ENCODE peak calls at places on chromosome 12, in seven cellular contexts. J, X, E, D, W, Z and Q are unnamed samples. For H3K27me3, the result is how much of the 10 kb centered on the place peaks cover.

GRCh38 chr12:76670776-76671175 is 93.1 kb upstream of the ZDHHC17 start:
- DNase-seq in J (no peak), X (no peak), E (no peak), D (no peak), W (no peak), Z (no peak), Q (no peak)

GRCh38 chr12:75910452-75910722 is 121.2 kb downstream of the PHLDA1 start:
- DNase-seq in J (no peak), X (no peak), E (no peak), D (no peak), W (no peak), Z (no peak), Q (no peak)

GRCh38 chr12:102959391-102959790 is 1.9 kb downstream of the ASCL1 start:
- DNase-seq in J (no peak), X (no peak), E (no peak), D (no peak), W (no peak), Z (no peak), Q (no peak)

GRCh38 chr12:53324113-53324778 is 2.8 kb upstream of the AAAS start:
- DNase-seq in J (peak), X (peak), E (peak), D (peak), W (no peak), Z (no peak), Q (no peak)

GRCh38 chr12:43882578-43883178 is 46.8 kb downstream of the TMEM117 start:
- DNase-seq in J (peak), X (no peak), E (no peak), D (no peak), W (no peak), Z (no peak), Q (no peak)

GRCh38 chr12:65464930-65465329 is 186.4 kb downstream of the MSRB3 start:
- DNase-seq in J (no peak), X (no peak), E (no peak), D (no peak), W (no peak), Z (no peak), Q (no peak)

GRCh38 chr12:54020587-54020969 is 7.7 kb upstream of the HOXC6 start:
- DNase-seq in J (no peak), X (no peak), E (no peak), D (no peak), W (no peak), Z (no peak), Q (no peak)

GRCh38 chr12:121628536-121628935 is 2.2 kb downstream of the ORAI1 start:
- DNase-seq in J (no peak), X (no peak), E (no peak), D (no peak), W (no peak), Z (no peak), Q (no peak)

GRCh38 chr12:22443379-22444316 is 100.7 kb downstream of the C2CD5 start:
- DNase-seq in J (peak), X (peak), E (peak), D (peak), W (peak), Z (peak), Q (no peak)

GRCh38 chr12:99380701-99381100 is 266.9 kb upstream of the GARIN6 start:
- DNase-seq in J (no peak), X (no peak), E (no peak), D (no peak), W (no peak), Z (no peak), Q (no peak)

GRCh38 chr12:31783996-31784645 is 55.3 kb upstream of the AMN1 start:
- DNase-seq in J (no peak), X (no peak), E (no peak), D (no peak), W (no peak), Z (no peak), Q (no peak)

GRCh38 chr12:9787340-9787737 is 26.6 kb upstream of the CD69 start:
- DNase-seq in J (no peak), X (no peak), E (no peak), D (no peak), W (no peak), Z (no peak), Q (no peak)

GRCh38 chr12:69821441-69822204 is 3.4 kb upstream of the MYRFL start:
- DNase-seq in J (no peak), X (no peak), E (no peak), D (no peak), W (no peak), Z (no peak), Q (no peak)

GRCh38 chr12:116628989-116629388 is 69.8 kb downstream of the MAP1LC3B2 start:
- DNase-seq in J (no peak), X (no peak), E (no peak), D (no peak), W (no peak), Z (no peak), Q (no peak)

GRCh38 chr12:27524489-27524835 is 456 bp downstream of the PPFIBP1 start:
- DNase-seq in J (no peak), X (no peak), E (no peak), D (no peak), W (no peak), Z (no peak), Q (no peak)

GRCh38 chr12:100706029-100706428 is 88.5 kb upstream of the ANO4 start:
- DNase-seq in J (no peak), X (no peak), E (no peak), D (no peak), W (no peak), Z (no peak), Q (no peak)

GRCh38 chr12:130141105-130141504 is 21.2 kb upstream of the FZD10 start:
- DNase-seq in J (no peak), X (no peak), E (no peak), D (no peak), W (no peak), Z (no peak), Q (no peak)
- H3K27me3 ChIP-seq in J (under half), X (under half), E (under half), D (under half), W (under half), Z (under half), Q (under half)

DNA sequence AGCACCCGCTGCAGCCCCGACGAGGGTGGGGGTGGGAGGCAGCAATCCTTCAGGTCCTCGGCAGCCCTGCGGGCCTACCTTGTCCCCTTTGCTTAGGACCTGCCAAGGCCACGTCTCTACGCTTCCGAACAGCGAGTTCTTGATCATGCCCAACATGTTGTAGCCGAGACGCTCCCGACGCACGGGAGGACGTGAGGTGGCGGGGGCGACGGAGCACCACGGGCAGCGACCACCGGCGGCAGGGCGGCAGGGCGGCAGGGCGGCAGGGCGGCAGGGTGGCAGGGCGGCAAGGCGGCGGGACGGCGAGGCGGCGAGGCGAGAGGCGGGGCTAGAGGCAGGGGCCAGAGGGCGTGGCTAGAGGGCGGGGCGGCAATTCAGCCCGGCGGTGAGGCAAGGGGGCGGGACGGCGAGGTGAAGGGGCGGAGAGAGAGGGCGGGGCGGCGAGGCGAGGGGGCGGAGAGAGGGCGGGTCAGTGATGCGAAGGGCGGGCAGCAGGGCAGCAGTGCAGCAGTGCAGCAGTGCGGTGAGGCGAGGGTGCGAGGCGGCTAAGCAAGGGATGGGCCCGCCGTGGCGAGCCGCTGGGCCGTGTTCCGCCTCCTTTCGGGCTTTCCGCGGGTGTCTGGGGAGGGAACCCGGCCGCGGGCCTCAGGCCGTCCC is at the start of gene HEBP1:
- DNase-seq in J (peak), X (peak), E (peak), D (peak), W (peak), Z (peak), Q (peak)
- H3K27ac ChIP-seq in J (peak), X (peak), E (peak), D (peak), W (peak), Z (peak), Q (peak)

GRCh38 chr12:505221-505620 is 45.5 kb downstream of the B4GALNT3 start:
- DNase-seq in J (no peak), X (no peak), E (no peak), D (no peak), W (no peak), Z (no peak), Q (no peak)
- H3K27me3 ChIP-seq in J (under half), X (under half), E (under half), D (under half), W (under half), Z (under half), Q (under half)

DNA sequence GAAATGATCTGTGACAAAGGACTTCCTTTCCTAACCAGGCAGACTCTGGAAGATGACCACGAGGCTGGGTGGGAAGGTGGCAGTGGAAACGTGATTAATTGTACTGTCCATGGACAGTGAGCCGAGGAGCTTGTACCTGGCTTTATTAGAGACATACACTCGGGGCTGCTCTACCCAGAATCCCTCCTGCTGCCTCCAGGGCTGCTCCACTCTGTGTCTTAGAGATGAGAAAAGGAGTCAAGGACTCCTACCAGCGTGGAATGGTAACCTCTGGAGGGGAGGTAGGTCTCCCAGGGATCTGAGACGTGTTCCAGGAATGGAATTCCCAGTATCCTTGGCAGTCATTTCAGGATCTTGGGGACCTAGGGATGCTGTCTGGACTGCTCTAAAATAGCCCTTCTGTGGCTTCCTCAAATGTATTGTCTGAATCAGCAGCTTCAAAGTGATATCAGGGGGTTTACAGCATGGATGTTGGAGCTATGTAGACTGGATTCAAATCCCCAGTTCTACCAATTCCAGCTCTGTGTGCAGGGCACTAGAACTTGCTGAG is 237.8 kb downstream of the CACNA1C start:
- DNase-seq in J (no peak), X (no peak), E (no peak), D (no peak), W (no peak), Z (no peak), Q (no peak)
- H3K27ac ChIP-seq in J (no peak), X (no peak), E (no peak), D (peak), W (no peak), Z (peak), Q (no peak)

GRCh38 chr12:97267166-97267565 is 195.4 kb upstream of the RMST start:
- DNase-seq in J (no peak), X (no peak), E (no peak), D (no peak), W (no peak), Z (no peak), Q (no peak)
- H3K27me3 ChIP-seq in J (under half), X (under half), E (under half), D (under half), W (under half), Z (under half), Q (under half)